ENCODE peak calls at places on chromosomes 7 and 10, in seven cellular contexts. U, P, S, K, A, M and E are unnamed samples.

GRCh38 chr10:98433881-98434732 is 12.6 kb downstream of the HPS1 start:
- DNase-seq in U (no peak), P (peak; percentile 53), S (peak; percentile 81), K (no peak), A (no peak), M (no peak), E (no peak)

GRCh38 chr10:125534515-125534914 is 148.4 kb downstream of the TEX36 start:
- DNase-seq in U (no peak), P (no peak), S (no peak), K (no peak), A (no peak), M (no peak), E (no peak)

GRCh38 chr10:70672165-70672992 is at the start of gene ADAMTS14:
- DNase-seq in U (no peak), P (no peak), S (peak; percentile 64), K (no peak), A (no peak), M (no peak), E (peak; percentile 58)

GRCh38 chr7:22223841-22224240 is 133.1 kb downstream of the RAPGEF5 start:
- DNase-seq in U (no peak), P (no peak), S (peak; percentile 25), K (no peak), A (no peak), M (no peak), E (no peak)

GRCh38 chr10:77874872-77875271 is 51.7 kb downstream of the DLG5 start:
- DNase-seq in U (no peak), P (no peak), S (no peak), K (no peak), A (no peak), M (no peak), E (no peak)

GRCh38 chr7:42262907-42263466 is 26.0 kb upstream of the GLI3 start:
- DNase-seq in U (no peak), P (no peak), S (peak; percentile 91), K (no peak), A (peak; percentile 74), M (no peak), E (no peak)

GRCh38 chr10:103693070-103693811 is 162.1 kb downstream of the SH3PXD2A start:
- DNase-seq in U (peak; percentile 44), P (no peak), S (peak; percentile 29), K (peak; percentile 71), A (no peak), M (no peak), E (no peak)

GRCh38 chr10:122499491-122499941 is 38.2 kb downstream of the HTRA1 start:
- DNase-seq in U (no peak), P (no peak), S (peak; percentile 44), K (no peak), A (peak; percentile 53), M (no peak), E (no peak)

GRCh38 chr10:47381427-47382379 is 2.4 kb downstream of the ZNF488 start:
- DNase-seq in U (no peak), P (no peak), S (no peak), K (no peak), A (no peak), M (no peak), E (peak; percentile 56)

GRCh38 chr7:91424372-91424771 is 160.1 kb downstream of the FZD1 start:
- DNase-seq in U (peak; percentile 15), P (no peak), S (no peak), K (no peak), A (no peak), M (peak; percentile 2), E (no peak)

GRCh38 chr7:81299272-81299671 is 380.4 kb upstream of the SEMA3C start:
- DNase-seq in U (no peak), P (peak; percentile 95), S (peak; percentile 98), K (no peak), A (no peak), M (no peak), E (no peak)

GRCh38 chr10:70775679-70776454 is 9.3 kb downstream of the TBATA start:
- DNase-seq in U (no peak), P (no peak), S (no peak), K (no peak), A (no peak), M (no peak), E (no peak)

GRCh38 chr10:60235001-60235400 is 154.7 kb downstream of the ANK3 start:
- DNase-seq in U (no peak), P (peak; percentile 33), S (peak; percentile 70), K (no peak), A (no peak), M (no peak), E (no peak)

GRCh38 chr10:22500567-22501369 is 155.5 kb downstream of the SPAG6 start:
- DNase-seq in U (no peak), P (no peak), S (no peak), K (no peak), A (no peak), M (no peak), E (no peak)

GRCh38 chr7:149773446-149774236 is at the start of gene ZNF467:
- DNase-seq in U (peak; percentile 89), P (no peak), S (peak; percentile 20), K (no peak), A (peak; percentile 77), M (no peak), E (no peak)

GRCh38 chr10:132418520-132419416 is 21.8 kb downstream of the PWWP2B start:
- DNase-seq in U (no peak), P (no peak), S (no peak), K (no peak), A (no peak), M (no peak), E (no peak)

GRCh38 chr7:55569269-55569663 is 3.0 kb downstream of the VOPP1 start:
- DNase-seq in U (no peak), P (no peak), S (no peak), K (no peak), A (no peak), M (no peak), E (no peak)
- TF ChIP-seq CTCF in U (no peak), P (no peak), S (no peak), K (no peak), A (no peak), M (no peak), E (no peak)

GRCh38 chr7:1536768-1537630 is 6.5 kb downstream of the MAFK start:
- DNase-seq in U (peak; percentile 97), P (peak; percentile 99), S (peak; percentile 99), K (no peak), A (peak; percentile 97), M (peak; percentile 93), E (peak; percentile 74)
- H3K4me3 ChIP-seq in U (peak overlapping the region; percentile 45), P (peak overlapping the region; percentile 55), S (peak overlapping the region; percentile 60), K (no peak overlapping the region), A (peak overlapping the region; percentile 58), M (peak overlapping the region; percentile 61), E (peak overlapping the region; percentile 55)

DNA sequence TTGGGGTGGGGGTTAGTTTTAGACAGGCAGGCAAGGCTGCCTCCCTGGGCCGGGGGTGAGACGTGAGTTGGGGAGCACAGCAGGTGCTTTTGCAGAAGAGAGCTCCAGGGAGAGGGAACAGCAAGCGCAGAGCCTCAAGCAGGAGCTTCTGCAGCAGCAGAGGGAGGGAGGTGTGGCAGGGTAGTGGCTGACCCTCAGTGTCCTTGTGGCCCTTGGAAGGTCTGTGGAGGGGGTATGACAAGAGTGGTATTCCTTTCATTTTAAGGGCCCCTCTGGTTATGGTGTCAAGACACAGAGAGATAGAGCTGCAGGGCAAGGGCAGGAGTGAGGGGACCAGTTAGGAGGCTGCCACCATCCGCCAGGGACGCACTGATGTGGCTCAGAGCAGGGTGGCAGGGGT is 138.9 kb downstream of the EBF3 start:
- DNase-seq in U (no peak), P (no peak), S (no peak), K (no peak), A (no peak), M (no peak), E (no peak)
- H3K27me3 ChIP-seq in U (no peaks in the 10 kb centered on the region), P (no peaks in the 10 kb centered on the region), S (no peaks in the 10 kb centered on the region), K (no peaks in the 10 kb centered on the region), A (no peaks in the 10 kb centered on the region), M (no peaks in the 10 kb centered on the region), E (no peaks in the 10 kb centered on the region)

DNA sequence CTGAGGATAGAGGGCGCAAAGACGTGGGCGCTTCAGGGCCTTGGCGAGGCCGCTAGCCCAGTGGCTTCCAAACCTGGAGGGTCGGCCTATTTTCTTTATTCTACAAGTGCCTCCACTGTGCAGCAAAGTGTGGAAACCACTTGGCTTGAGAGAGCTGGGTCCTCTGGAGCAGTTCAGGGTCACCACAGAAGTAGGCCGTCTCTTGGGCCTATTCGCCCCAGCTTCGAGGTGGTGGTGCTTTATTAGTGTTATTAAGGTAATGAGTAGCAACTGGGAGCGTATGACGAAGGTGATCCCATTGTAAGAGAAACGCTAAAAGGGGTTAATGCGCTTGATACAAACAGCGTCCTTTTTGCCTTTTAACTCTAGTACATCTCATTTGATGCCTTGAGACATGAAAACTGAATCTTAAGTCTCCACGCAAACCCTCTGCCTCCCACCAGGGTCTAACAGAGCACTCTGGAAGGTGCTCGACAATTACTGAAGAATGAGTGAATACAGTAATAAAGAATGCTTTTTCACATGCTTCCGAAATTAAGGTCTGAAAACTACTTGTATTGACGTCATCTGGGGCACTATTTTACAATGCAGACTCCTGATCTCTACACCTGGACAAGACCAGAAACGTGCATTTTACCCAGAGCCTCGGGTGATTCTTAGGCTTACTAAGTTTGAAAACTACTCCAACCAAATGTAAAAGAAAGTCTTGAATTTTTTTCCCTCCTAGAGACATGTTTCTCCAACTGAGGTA is 647 bp upstream of the GSAP start:
- DNase-seq in U (no peak), P (no peak), S (no peak), K (no peak), A (no peak), M (no peak), E (no peak)
- TF ChIP-seq CTCF in U (no peak), P (no peak), S (no peak), K (no peak), A (peak; percentile 12), M (peak; percentile 27), E (no peak)

GRCh38 chr7:98324782-98325181 is 43.3 kb downstream of the BRI3 start:
- DNase-seq in U (no peak), P (no peak), S (no peak), K (no peak), A (no peak), M (no peak), E (no peak)

GRCh38 chr7:98330926-98331529 is 49.5 kb downstream of the BRI3 start:
- DNase-seq in U (no peak), P (no peak), S (no peak), K (no peak), A (no peak), M (no peak), E (no peak)

GRCh38 chr7:98334077-98334476 is 52.6 kb downstream of the BRI3 start:
- DNase-seq in U (no peak), P (no peak), S (no peak), K (no peak), A (no peak), M (no peak), E (no peak)

GRCh38 chr7:98329100-98329871 is 47.8 kb downstream of the BRI3 start:
- DNase-seq in U (no peak), P (peak; percentile 76), S (peak; percentile 58), K (no peak), A (no peak), M (no peak), E (no peak)

DNA sequence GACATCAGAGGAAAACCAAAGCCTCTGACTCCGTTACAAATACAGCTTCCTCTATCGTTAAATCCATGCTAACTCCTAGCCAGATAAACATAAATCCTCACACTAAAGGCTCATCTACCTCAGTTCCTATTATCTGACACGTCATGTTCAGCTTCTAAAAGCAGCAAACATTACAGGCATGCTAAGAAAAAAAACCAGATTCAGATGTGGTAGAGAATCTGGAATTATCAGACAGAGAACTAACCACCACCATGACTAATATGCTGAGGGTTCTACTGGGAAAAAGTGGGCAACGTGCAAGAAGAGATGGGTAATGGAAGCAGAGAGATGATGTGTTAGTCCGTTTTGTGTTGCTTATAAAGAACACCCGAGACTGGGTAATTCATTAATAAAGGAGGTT is 48.5 kb downstream of the BRI3 start:
- DNase-seq in U (no peak), P (peak; percentile 78), S (peak; percentile 87), K (no peak), A (no peak), M (no peak), E (no peak)
- H3K4me3 ChIP-seq in U (no peak overlapping the region), P (no peak overlapping the region), S (no peak overlapping the region), K (no peak overlapping the region), A (no peak overlapping the region), M (no peak overlapping the region), E (no peak overlapping the region)